ENCODE peak calls at places on chromosomes 2 and 18, in ten cellular contexts. One of them, this sample, is unnamed.

GRCh38 chr2:171407030-171407707 is 26.6 kb downstream of the METTL8 start:
- DNase-seq in DND-41: no peak
- DNase-seq in IMR-90: no peak
- DNase-seq in mammary epithelial cell: no peak
- DNase-seq in lower lobe of right lung: no peak
- DNase-seq in GM12878: peak; percentile 71
- DNase-seq in heart right ventricle: no peak
- DNase-seq in fibroblast of lung: no peak
- DNase-seq in heart left ventricle: no peak
- DNase-seq in OCI-LY7: no peak
- DNase-seq in this sample: no peak

GRCh38 chr2:28663359-28663758 is 88.3 kb upstream of the PPP1CB start:
- DNase-seq in heart left ventricle: no peak
- DNase-seq in OCI-LY7: no peak
- DNase-seq in DND-41: no peak
- DNase-seq in fibroblast of lung: peak; percentile 65
- DNase-seq in GM12878: no peak
- DNase-seq in IMR-90: peak; percentile 79
- DNase-seq in heart right ventricle: no peak
- DNase-seq in lower lobe of right lung: no peak
- DNase-seq in mammary epithelial cell: no peak
- DNase-seq in this sample: no peak

GRCh38 chr2:183078467-183079334 is at the start of gene DUSP19:
- DNase-seq in fibroblast of lung: peak; percentile 88
- DNase-seq in lower lobe of right lung: peak; percentile 79
- DNase-seq in IMR-90: peak; percentile 91
- DNase-seq in GM12878: peak; percentile 95
- DNase-seq in heart left ventricle: peak; percentile 86
- DNase-seq in heart right ventricle: peak; percentile 54
- DNase-seq in mammary epithelial cell: peak; percentile 97
- DNase-seq in DND-41: peak; percentile 38
- DNase-seq in OCI-LY7: peak; percentile 89
- DNase-seq in this sample: peak; percentile 73

GRCh38 chr2:173033080-173033479 is 42.6 kb upstream of the MAP3K20 start:
- DNase-seq in lower lobe of right lung: no peak
- DNase-seq in GM12878: no peak
- DNase-seq in fibroblast of lung: peak; percentile 12
- DNase-seq in OCI-LY7: no peak
- DNase-seq in IMR-90: peak; percentile 28
- DNase-seq in heart left ventricle: no peak
- DNase-seq in DND-41: no peak
- DNase-seq in heart right ventricle: no peak
- DNase-seq in mammary epithelial cell: no peak
- DNase-seq in this sample: peak; percentile 45

GRCh38 chr2:126655500-126656310 is at the start of gene GYPC:
- DNase-seq in heart right ventricle: peak; percentile 84
- DNase-seq in GM12878: no peak
- DNase-seq in OCI-LY7: peak; percentile 74
- DNase-seq in fibroblast of lung: peak; percentile 47
- DNase-seq in lower lobe of right lung: peak; percentile 76
- DNase-seq in DND-41: peak; percentile 53
- DNase-seq in IMR-90: peak; percentile 82
- DNase-seq in heart left ventricle: peak; percentile 82
- DNase-seq in mammary epithelial cell: no peak
- DNase-seq in this sample: no peak

GRCh38 chr18:55323051-55323994 is 264.7 kb downstream of the TCF4 start:
- DNase-seq in IMR-90: peak; percentile 31
- DNase-seq in mammary epithelial cell: no peak
- DNase-seq in heart left ventricle: no peak
- DNase-seq in OCI-LY7: peak; percentile 8
- DNase-seq in DND-41: no peak
- DNase-seq in fibroblast of lung: peak; percentile 48
- DNase-seq in lower lobe of right lung: no peak
- DNase-seq in GM12878: no peak
- DNase-seq in heart right ventricle: no peak
- DNase-seq in this sample: no peak

GRCh38 chr2:241519669-241520068 is 11.3 kb upstream of the STK25 start:
- DNase-seq in DND-41: no peak
- DNase-seq in mammary epithelial cell: peak; percentile 18
- DNase-seq in heart left ventricle: no peak
- DNase-seq in lower lobe of right lung: no peak
- DNase-seq in fibroblast of lung: no peak
- DNase-seq in OCI-LY7: no peak
- DNase-seq in GM12878: no peak
- DNase-seq in heart right ventricle: no peak
- DNase-seq in IMR-90: no peak
- DNase-seq in this sample: no peak

GRCh38 chr2:131154071-131154531 is 49.0 kb downstream of the PLEKHB2 start:
- DNase-seq in heart right ventricle: peak; percentile 46
- DNase-seq in fibroblast of lung: peak; percentile 47
- DNase-seq in IMR-90: peak; percentile 54
- DNase-seq in mammary epithelial cell: peak; percentile 46
- DNase-seq in OCI-LY7: peak; percentile 83
- DNase-seq in lower lobe of right lung: peak; percentile 69
- DNase-seq in heart left ventricle: no peak
- DNase-seq in GM12878: peak; percentile 24
- DNase-seq in DND-41: peak; percentile 74
- DNase-seq in this sample: no peak

GRCh38 chr18:72867721-72868665 is at the start of gene NETO1:
- DNase-seq in mammary epithelial cell: peak; percentile 35
- DNase-seq in lower lobe of right lung: no peak
- DNase-seq in heart right ventricle: no peak
- DNase-seq in OCI-LY7: no peak
- DNase-seq in fibroblast of lung: peak; percentile 41
- DNase-seq in DND-41: peak; percentile 65
- DNase-seq in heart left ventricle: no peak
- DNase-seq in GM12878: no peak
- DNase-seq in IMR-90: no peak
- DNase-seq in this sample: no peak

GRCh38 chr18:78991446-78991845 is 11.8 kb downstream of the SALL3 start:
- DNase-seq in GM12878: no peak
- DNase-seq in lower lobe of right lung: no peak
- DNase-seq in mammary epithelial cell: no peak
- DNase-seq in heart right ventricle: no peak
- DNase-seq in DND-41: no peak
- DNase-seq in fibroblast of lung: no peak
- DNase-seq in OCI-LY7: no peak
- DNase-seq in heart left ventricle: no peak
- DNase-seq in IMR-90: no peak
- DNase-seq in this sample: no peak

GRCh38 chr2:45191972-45192371 is 182.7 kb upstream of the SIX2 start:
- DNase-seq in DND-41: no peak
- DNase-seq in fibroblast of lung: peak; percentile 34
- DNase-seq in OCI-LY7: no peak
- DNase-seq in mammary epithelial cell: no peak
- DNase-seq in IMR-90: no peak
- DNase-seq in lower lobe of right lung: no peak
- DNase-seq in GM12878: no peak
- DNase-seq in heart left ventricle: no peak
- DNase-seq in heart right ventricle: peak; percentile 36
- DNase-seq in this sample: no peak
- H3K4me3 ChIP-seq in DND-41: no peak overlapping the region
- H3K4me3 ChIP-seq in fibroblast of lung: no peak overlapping the region
- H3K4me3 ChIP-seq in OCI-LY7: no peak overlapping the region
- H3K4me3 ChIP-seq in mammary epithelial cell: no peak overlapping the region
- H3K4me3 ChIP-seq in IMR-90: no peak overlapping the region
- H3K4me3 ChIP-seq in lower lobe of right lung: no peak overlapping the region
- H3K4me3 ChIP-seq in GM12878: no peak overlapping the region
- H3K4me3 ChIP-seq in heart left ventricle: no peak overlapping the region
- H3K4me3 ChIP-seq in heart right ventricle: no peak overlapping the region
- H3K4me3 ChIP-seq in this sample: no peak overlapping the region

DNA sequence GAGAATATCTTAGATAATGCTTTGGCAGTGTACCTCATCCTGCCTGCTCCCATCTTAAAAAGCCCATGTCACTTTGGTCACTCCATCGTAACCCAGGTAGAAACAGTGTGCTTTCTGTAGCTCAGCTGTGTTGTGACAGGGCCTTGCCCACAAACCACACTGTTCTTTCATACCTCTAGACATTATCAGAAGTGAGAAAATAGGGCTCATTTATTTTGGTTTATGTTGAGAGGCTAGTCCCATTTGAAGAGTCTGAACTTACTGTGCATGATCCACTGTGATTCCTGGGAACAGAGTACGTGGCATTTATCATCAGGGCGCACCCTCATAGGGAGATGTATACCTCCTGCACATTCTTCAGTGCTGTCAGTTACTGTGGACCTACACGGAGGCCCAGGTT is 69.7 kb downstream of the FEZ2 start:
- DNase-seq in fibroblast of lung: no peak
- DNase-seq in DND-41: no peak
- DNase-seq in heart left ventricle: no peak
- DNase-seq in heart right ventricle: no peak
- DNase-seq in lower lobe of right lung: no peak
- DNase-seq in GM12878: no peak
- DNase-seq in IMR-90: no peak
- DNase-seq in OCI-LY7: no peak
- DNase-seq in mammary epithelial cell: no peak
- DNase-seq in this sample: no peak
- H3K36me3 ChIP-seq in fibroblast of lung: peaks cover 15% of the 10 kb centered on the region
- H3K36me3 ChIP-seq in DND-41: no peaks in the 10 kb centered on the region
- H3K36me3 ChIP-seq in heart left ventricle: no peaks in the 10 kb centered on the region
- H3K36me3 ChIP-seq in heart right ventricle: no peaks in the 10 kb centered on the region
- H3K36me3 ChIP-seq in lower lobe of right lung: peaks cover 45% of the 10 kb centered on the region
- H3K36me3 ChIP-seq in GM12878: no peaks in the 10 kb centered on the region
- H3K36me3 ChIP-seq in IMR-90: peaks cover 29% of the 10 kb centered on the region
- H3K36me3 ChIP-seq in OCI-LY7: no peaks in the 10 kb centered on the region
- H3K36me3 ChIP-seq in mammary epithelial cell: peaks cover 19% of the 10 kb centered on the region
- H3K36me3 ChIP-seq in this sample: peaks cover 15% of the 10 kb centered on the region

GRCh38 chr18:36655894-36656293 is 172.9 kb downstream of the TPGS2 start:
- DNase-seq in DND-41: no peak
- DNase-seq in IMR-90: no peak
- DNase-seq in OCI-LY7: no peak
- DNase-seq in heart right ventricle: no peak
- DNase-seq in mammary epithelial cell: no peak
- DNase-seq in GM12878: no peak
- DNase-seq in heart left ventricle: no peak
- DNase-seq in lower lobe of right lung: no peak
- DNase-seq in fibroblast of lung: no peak
- DNase-seq in this sample: no peak

GRCh38 chr18:36663312-36663711 is 165.5 kb downstream of the TPGS2 start:
- DNase-seq in IMR-90: peak; percentile 12
- DNase-seq in OCI-LY7: no peak
- DNase-seq in mammary epithelial cell: no peak
- DNase-seq in fibroblast of lung: no peak
- DNase-seq in heart right ventricle: no peak
- DNase-seq in heart left ventricle: no peak
- DNase-seq in DND-41: no peak
- DNase-seq in GM12878: no peak
- DNase-seq in lower lobe of right lung: no peak
- DNase-seq in this sample: no peak

GRCh38 chr18:36658611-36659010 is 170.2 kb downstream of the TPGS2 start:
- DNase-seq in GM12878: no peak
- DNase-seq in OCI-LY7: no peak
- DNase-seq in fibroblast of lung: no peak
- DNase-seq in heart right ventricle: no peak
- DNase-seq in lower lobe of right lung: no peak
- DNase-seq in mammary epithelial cell: peak; percentile 21
- DNase-seq in IMR-90: no peak
- DNase-seq in DND-41: no peak
- DNase-seq in heart left ventricle: no peak
- DNase-seq in this sample: no peak

GRCh38 chr18:36662000-36662399 is 166.8 kb downstream of the TPGS2 start:
- DNase-seq in IMR-90: peak; percentile 28
- DNase-seq in heart right ventricle: no peak
- DNase-seq in heart left ventricle: no peak
- DNase-seq in GM12878: no peak
- DNase-seq in OCI-LY7: no peak
- DNase-seq in mammary epithelial cell: no peak
- DNase-seq in DND-41: no peak
- DNase-seq in lower lobe of right lung: no peak
- DNase-seq in fibroblast of lung: no peak
- DNase-seq in this sample: no peak

DNA sequence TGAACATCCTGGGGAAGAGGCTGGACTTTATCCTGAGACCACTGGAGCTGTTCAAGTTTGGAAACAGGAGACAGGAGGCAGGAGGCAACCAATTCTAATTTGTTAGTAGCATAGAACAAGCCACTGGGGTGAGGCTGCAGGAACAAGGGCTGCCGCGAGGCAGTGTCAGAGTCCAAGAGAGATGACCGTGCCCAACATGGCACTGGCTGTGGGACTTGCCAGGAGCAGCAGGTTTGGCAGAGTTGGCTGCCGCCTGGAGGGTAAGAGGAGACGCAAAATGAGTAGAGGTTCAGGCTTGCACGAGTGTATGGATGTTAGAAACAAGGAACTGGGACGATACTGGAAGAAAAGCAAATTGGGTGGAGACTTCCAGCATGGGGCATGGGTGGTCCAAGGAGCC is 168.5 kb downstream of the TPGS2 start:
- DNase-seq in IMR-90: no peak
- DNase-seq in heart right ventricle: peak; percentile 33
- DNase-seq in heart left ventricle: no peak
- DNase-seq in GM12878: no peak
- DNase-seq in mammary epithelial cell: no peak
- DNase-seq in fibroblast of lung: no peak
- DNase-seq in lower lobe of right lung: no peak
- DNase-seq in OCI-LY7: no peak
- DNase-seq in DND-41: no peak
- DNase-seq in this sample: no peak
- TF ChIP-seq CTCF in IMR-90: no peak
- TF ChIP-seq CTCF in heart right ventricle: no peak
- TF ChIP-seq CTCF in heart left ventricle: no peak
- TF ChIP-seq CTCF in GM12878: no peak
- TF ChIP-seq CTCF in mammary epithelial cell: no peak
- TF ChIP-seq CTCF in fibroblast of lung: no peak
- TF ChIP-seq CTCF in lower lobe of right lung: no peak
- TF ChIP-seq CTCF in OCI-LY7: no peak
- TF ChIP-seq CTCF in DND-41: no peak
- TF ChIP-seq CTCF in this sample: no peak

DNA sequence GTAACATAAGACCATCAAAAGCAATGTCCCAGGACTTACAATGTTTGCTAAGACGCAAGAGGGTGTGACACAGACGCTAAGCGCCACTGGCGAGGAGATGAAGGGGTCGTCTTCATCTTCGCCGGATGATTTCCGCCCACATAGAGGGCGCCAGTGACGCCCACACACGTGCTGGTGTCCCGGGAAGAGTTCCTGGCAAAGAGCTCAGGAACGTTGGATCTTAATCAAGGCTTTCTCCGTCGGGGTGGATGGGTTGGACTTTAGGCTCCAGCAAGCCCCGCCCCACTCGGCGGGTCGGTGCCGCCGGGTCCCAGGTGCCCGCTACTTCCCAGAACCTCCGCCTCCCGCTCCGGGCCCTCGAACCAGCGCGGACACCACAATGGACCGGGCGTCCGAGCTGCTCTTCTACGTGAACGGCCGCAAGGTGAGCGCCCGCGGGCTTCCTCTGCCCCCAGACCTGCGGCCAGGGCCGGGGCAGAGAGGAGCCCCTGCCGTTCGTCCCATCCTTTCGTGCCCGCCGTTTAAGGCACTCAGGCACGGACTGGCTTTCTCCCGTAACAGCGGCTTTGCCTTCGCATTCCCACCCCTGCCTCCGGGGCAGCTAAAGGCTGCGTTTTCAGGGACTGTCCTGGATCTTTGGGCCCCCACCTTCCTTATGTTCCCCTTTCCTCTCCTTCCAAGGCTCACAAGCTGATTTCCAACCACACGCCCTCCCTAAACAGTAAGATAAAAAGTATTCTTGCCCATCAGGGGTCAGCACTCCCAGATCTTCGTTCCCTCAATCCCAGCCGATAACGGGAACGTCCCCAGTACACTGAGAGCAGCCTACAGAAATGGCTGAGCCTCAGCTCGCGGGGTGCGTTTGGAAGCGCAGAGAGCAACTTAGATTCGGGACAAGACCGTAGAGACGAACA is at the start of gene AOX1:
- DNase-seq in lower lobe of right lung: peak; percentile 65
- DNase-seq in heart right ventricle: peak; percentile 46
- DNase-seq in OCI-LY7: peak; percentile 9
- DNase-seq in GM12878: no peak
- DNase-seq in mammary epithelial cell: peak; percentile 30
- DNase-seq in DND-41: no peak
- DNase-seq in IMR-90: peak; percentile 45
- DNase-seq in heart left ventricle: peak; percentile 18
- DNase-seq in fibroblast of lung: peak; percentile 47
- DNase-seq in this sample: no peak
- H3K4me3 ChIP-seq in lower lobe of right lung: peak within 1 kb of the TSS; percentile 64
- H3K4me3 ChIP-seq in heart right ventricle: peak within 1 kb of the TSS; percentile 16
- H3K4me3 ChIP-seq in OCI-LY7: peak within 1 kb of the TSS; percentile 14
- H3K4me3 ChIP-seq in GM12878: peak within 1 kb of the TSS; percentile 45
- H3K4me3 ChIP-seq in mammary epithelial cell: peak within 1 kb of the TSS; percentile 49
- H3K4me3 ChIP-seq in DND-41: no peak within 1 kb of the TSS
- H3K4me3 ChIP-seq in IMR-90: peak within 1 kb of the TSS; percentile 44
- H3K4me3 ChIP-seq in heart left ventricle: peak within 1 kb of the TSS; percentile 64
- H3K4me3 ChIP-seq in fibroblast of lung: peak within 1 kb of the TSS; percentile 81
- H3K4me3 ChIP-seq in this sample: peak within 1 kb of the TSS; percentile 51

This sample was measured in BJ.